ENCODE peak calls at places on chromosomes 13 and 19, in five cellular contexts. Q, O, R, A and B are unnamed samples.

GRCh38 chr13:22014469-22014868 is 343.6 kb downstream of the FGF9 start:
- DNase-seq in Q (no peak), O (no peak), R (no peak), A (no peak), B (no peak)

GRCh38 chr13:111489301-111489700 is 168.9 kb downstream of the TEX29 start:
- DNase-seq in Q (no peak), O (no peak), R (no peak), A (no peak), B (peak; percentile 37)

GRCh38 chr13:65302691-65303090 is 1927.4 kb downstream of the PCDH9 start:
- DNase-seq in Q (no peak), O (no peak), R (no peak), A (no peak), B (no peak)

GRCh38 chr13:103140001-103140671 is 73.9 kb upstream of the SLC10A2 start:
- DNase-seq in Q (no peak), O (no peak), R (no peak), A (no peak), B (no peak)

GRCh38 chr19:41351339-41352245 is 2.1 kb downstream of the TGFB1 start:
- DNase-seq in Q (peak; percentile 84), O (peak; percentile 88), R (peak; percentile 75), A (peak; percentile 84), B (peak; percentile 82)

GRCh38 chr13:79662882-79663281 is 181.9 kb downstream of the NDFIP2 start:
- DNase-seq in Q (no peak), O (no peak), R (peak; percentile 30), A (no peak), B (no peak)

GRCh38 chr13:21045101-21045500 is 16.3 kb downstream of the LATS2 start:
- DNase-seq in Q (no peak), O (no peak), R (no peak), A (no peak), B (no peak)

GRCh38 chr13:37905736-37906135 is 36.2 kb upstream of the TRPC4 start:
- DNase-seq in Q (no peak), O (no peak), R (no peak), A (no peak), B (no peak)

GRCh38 chr19:13033819-13034611 is 38.7 kb downstream of the NFIX start:
- DNase-seq in Q (no peak), O (peak; percentile 90), R (peak; percentile 86), A (peak; percentile 87), B (peak; percentile 72)

GRCh38 chr19:13032837-13033236 is 37.6 kb downstream of the NFIX start:
- DNase-seq in Q (no peak), O (no peak), R (no peak), A (no peak), B (peak; percentile 24)

GRCh38 chr19:13033244-13033643 is 38.0 kb downstream of the NFIX start:
- DNase-seq in Q (no peak), O (no peak), R (no peak), A (no peak), B (no peak)

GRCh38 chr19:13035820-13036365 is 40.6 kb downstream of the NFIX start:
- DNase-seq in Q (no peak), O (no peak), R (no peak), A (no peak), B (peak; percentile 49)

GRCh38 chr19:13034636-13035035 is 39.4 kb downstream of the NFIX start:
- DNase-seq in Q (no peak), O (peak; percentile 66), R (no peak), A (no peak), B (no peak)
- H3K27me3 ChIP-seq in Q (no peaks in the 10 kb centered on the region), O (no peaks in the 10 kb centered on the region), R (no peaks in the 10 kb centered on the region), A (no peaks in the 10 kb centered on the region), B (no peaks in the 10 kb centered on the region)

GRCh38 chr19:13920524-13920923 is 14.5 kb downstream of the CC2D1A start:
- DNase-seq in Q (no peak), O (no peak), R (no peak), A (no peak), B (no peak)

GRCh38 chr19:13914777-13915176 is 8.8 kb downstream of the CC2D1A start:
- DNase-seq in Q (no peak), O (no peak), R (no peak), A (no peak), B (no peak)

GRCh38 chr19:13918726-13919411 is 12.9 kb downstream of the CC2D1A start:
- DNase-seq in Q (no peak), O (no peak), R (no peak), A (no peak), B (no peak)

GRCh38 chr19:13920940-13921744 is 15.1 kb downstream of the CC2D1A start:
- DNase-seq in Q (no peak), O (no peak), R (no peak), A (no peak), B (no peak)

GRCh38 chr19:13917888-13918406 is 11.9 kb downstream of the CC2D1A start:
- DNase-seq in Q (no peak), O (no peak), R (peak; percentile 40), A (no peak), B (no peak)
- H3K36me3 ChIP-seq in Q (peaks cover 38% of the 10 kb centered on the region), O (peaks cover 69% of the 10 kb centered on the region), R (peaks cover 96% of the 10 kb centered on the region), A (peaks cover 58% of the 10 kb centered on the region), B (no peaks in the 10 kb centered on the region)

GRCh38 chr19:29019403-29019802 is 193.5 kb downstream of the UQCRFS1 start:
- DNase-seq in Q (no peak), O (no peak), R (no peak), A (no peak), B (no peak)

GRCh38 chr19:29018542-29018941 is 194.4 kb downstream of the UQCRFS1 start:
- DNase-seq in Q (no peak), O (no peak), R (no peak), A (no peak), B (no peak)

GRCh38 chr19:29017788-29018187 is 195.2 kb downstream of the UQCRFS1 start:
- DNase-seq in Q (no peak), O (no peak), R (no peak), A (no peak), B (no peak)

GRCh38 chr19:29022165-29022564 is 190.8 kb downstream of the UQCRFS1 start:
- DNase-seq in Q (no peak), O (no peak), R (no peak), A (no peak), B (no peak)

DNA sequence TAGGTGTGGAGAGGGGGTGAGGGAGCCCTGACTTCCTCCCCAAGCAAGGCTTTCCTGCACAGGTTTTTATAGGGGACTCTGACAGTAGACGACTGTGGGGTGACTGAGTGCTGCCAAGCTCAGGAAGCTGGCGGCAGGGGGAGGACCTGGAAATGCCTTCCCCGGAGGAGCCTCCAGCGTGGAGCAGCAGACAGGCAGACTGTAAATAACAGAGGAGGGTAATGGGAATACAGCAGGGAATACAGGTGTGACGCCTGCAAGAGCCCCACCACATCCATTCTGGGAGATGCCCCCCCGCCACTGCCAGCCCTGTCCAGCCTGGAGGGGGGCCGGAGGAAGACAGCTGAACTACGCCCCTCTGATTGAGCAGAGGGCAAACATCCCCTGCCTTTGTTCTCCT is 190.4 kb downstream of the UQCRFS1 start:
- DNase-seq in Q (no peak), O (no peak), R (no peak), A (no peak), B (no peak)
- H3K27me3 ChIP-seq in Q (no peaks in the 10 kb centered on the region), O (no peaks in the 10 kb centered on the region), R (peaks cover 86% of the 10 kb centered on the region), A (no peaks in the 10 kb centered on the region), B (no peaks in the 10 kb centered on the region)

GRCh38 chr19:58585442-58586130 is 12.5 kb upstream of the MZF1 start:
- DNase-seq in Q (no peak), O (no peak), R (no peak), A (no peak), B (no peak)

GRCh38 chr19:58582985-58583384 is 9.8 kb upstream of the MZF1 start:
- DNase-seq in Q (no peak), O (no peak), R (no peak), A (peak; percentile 57), B (no peak)

GRCh38 chr19:58581227-58582141 is 8.3 kb upstream of the MZF1 start:
- DNase-seq in Q (peak; percentile 74), O (peak; percentile 92), R (peak; percentile 87), A (peak; percentile 92), B (peak; percentile 89)

GRCh38 chr19:58584498-58585441 is 11.6 kb upstream of the MZF1 start:
- DNase-seq in Q (no peak), O (no peak), R (no peak), A (no peak), B (no peak)

DNA sequence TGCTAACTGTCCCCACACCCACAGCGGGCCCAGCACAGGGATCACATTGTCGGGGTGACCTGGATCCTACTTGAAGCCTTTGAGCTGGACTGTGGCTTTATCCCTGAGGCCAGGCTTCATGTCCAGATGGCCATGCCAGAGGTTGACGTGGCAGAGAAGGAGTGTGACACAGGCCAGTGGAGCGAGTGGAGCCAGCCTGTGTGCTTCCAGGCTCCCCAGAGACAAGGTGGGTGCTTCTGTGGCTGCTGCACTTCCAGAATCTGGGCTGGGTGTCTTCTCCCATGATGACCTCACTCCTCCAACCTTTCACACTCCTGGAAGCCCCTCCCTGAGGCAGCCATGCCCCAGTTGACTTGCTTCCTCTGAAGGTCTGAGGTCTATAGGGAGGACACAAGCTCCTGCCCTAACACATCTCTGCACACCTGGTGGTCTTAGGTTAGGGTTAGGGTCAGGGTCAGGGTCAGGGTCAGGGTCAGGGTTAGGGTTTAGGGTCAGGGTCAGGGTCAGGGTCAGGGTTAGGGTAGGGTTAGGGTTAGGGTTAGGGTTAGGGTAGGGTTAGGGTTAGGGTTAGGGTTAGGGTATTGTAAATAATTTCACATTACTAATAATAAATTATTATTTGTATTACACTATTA is 13.1 kb upstream of the MZF1 start:
- DNase-seq in Q (no peak), O (no peak), R (no peak), A (peak; percentile 60), B (peak; percentile 43)
- H3K36me3 ChIP-seq in Q (peaks cover 5% of the 10 kb centered on the region), O (peaks cover 8% of the 10 kb centered on the region), R (peaks cover 28% of the 10 kb centered on the region), A (peaks cover 19% of the 10 kb centered on the region), B (no peaks in the 10 kb centered on the region)

GRCh38 chr19:17950310-17951150 is 16.4 kb upstream of the KCNN1 start:
- DNase-seq in Q (peak; percentile 55), O (no peak), R (peak; percentile 16), A (no peak), B (no peak)
- H3K27me3 ChIP-seq in Q (peaks cover 17% of the 10 kb centered on the region), O (peaks cover 3% of the 10 kb centered on the region), R (peaks cover 71% of the 10 kb centered on the region), A (peaks cover 23% of the 10 kb centered on the region), B (peaks cover 75% of the 10 kb centered on the region)